ENCODE peak calls at places on chromosomes 4 and X, in eight cellular contexts. O, B, Y, Q, I, H, U and S are unnamed samples.

GRCh38 chr4:184851200-184851541 is 25.4 kb upstream of the ACSL1 start:
- DNase-seq in O (no peak), B (peak), Y (no peak), Q (no peak), I (no peak), H (peak), U (peak), S (no peak)

GRCh38 chr4:98950925-98951324 is 22.0 kb upstream of the EIF4E start:
- DNase-seq in O (no peak), B (peak), Y (no peak), Q (no peak), I (no peak), H (peak), U (no peak), S (no peak)

GRCh38 chrX:115341421-115341820 is 51.9 kb downstream of the LUZP4 start:
- DNase-seq in O (no peak), B (no peak), Y (no peak), Q (no peak), I (no peak), H (no peak), U (no peak), S (no peak)

GRCh38 chr4:171130126-171130801 is 682.9 kb upstream of the GALNTL6 start:
- DNase-seq in O (no peak), B (no peak), Y (no peak), Q (no peak), I (no peak), H (peak), U (no peak), S (no peak)

GRCh38 chrX:71652405-71652804 is 14.9 kb upstream of the LOC101059915 start:
- DNase-seq in O (no peak), B (peak), Y (peak), Q (no peak), I (peak), H (peak), U (peak), S (no peak)

GRCh38 chrX:77528034-77528433 is 80.8 kb downstream of the FGF16 start:
- DNase-seq in O (no peak), B (no peak), Y (no peak), Q (no peak), I (no peak), H (no peak), U (no peak), S (no peak)

GRCh38 chr4:101019941-101020401 is 327.4 kb downstream of the PPP3CA start:
- DNase-seq in O (no peak), B (peak), Y (no peak), Q (no peak), I (no peak), H (peak), U (peak), S (no peak)

GRCh38 chrX:70774223-70774622 is 134.3 kb downstream of the TEX11 start:
- DNase-seq in O (no peak), B (no peak), Y (no peak), Q (no peak), I (no peak), H (no peak), U (no peak), S (no peak)

GRCh38 chrX:136823175-136823574 is 42.4 kb upstream of the ARHGEF6 start:
- DNase-seq in O (no peak), B (peak), Y (no peak), Q (no peak), I (no peak), H (peak), U (no peak), S (no peak)

GRCh38 chr4:179867300-179867878 is 2375.8 kb upstream of the TENM3 start:
- DNase-seq in O (peak), B (peak), Y (no peak), Q (no peak), I (no peak), H (peak), U (peak), S (peak)

GRCh38 chr4:135372131-135372530 is 1170.5 kb upstream of the PABPC4L start:
- DNase-seq in O (no peak), B (no peak), Y (no peak), Q (no peak), I (no peak), H (no peak), U (no peak), S (no peak)

GRCh38 chrX:148310402-148311200 is 189.8 kb upstream of the AFF2 start:
- DNase-seq in O (no peak), B (no peak), Y (peak), Q (no peak), I (peak), H (no peak), U (peak), S (no peak)

GRCh38 chrX:38138900-38139299 is 81.8 kb downstream of the SRPX start:
- DNase-seq in O (no peak), B (no peak), Y (no peak), Q (no peak), I (no peak), H (no peak), U (no peak), S (no peak)

GRCh38 chr4:911871-912490 is 20.1 kb downstream of the GAK start:
- DNase-seq in O (peak), B (no peak), Y (no peak), Q (no peak), I (no peak), H (no peak), U (no peak), S (no peak)

GRCh38 chr4:153781717-153782416 is 7.0 kb downstream of the SFRP2 start:
- DNase-seq in O (no peak), B (peak), Y (no peak), Q (no peak), I (no peak), H (peak), U (no peak), S (no peak)

GRCh38 chr4:126890994-126891393 is 741.8 kb upstream of the INTU start:
- DNase-seq in O (no peak), B (peak), Y (no peak), Q (no peak), I (no peak), H (no peak), U (no peak), S (no peak)

GRCh38 chrX:97330150-97330549 is 446.4 kb downstream of the RPA4 start:
- DNase-seq in O (no peak), B (no peak), Y (no peak), Q (no peak), I (no peak), H (no peak), U (peak), S (no peak)

GRCh38 chrX:23756165-23756564 is 13.1 kb upstream of the ACOT9 start:
- DNase-seq in O (peak), B (peak), Y (peak), Q (peak), I (peak), H (peak), U (peak), S (no peak)

GRCh38 chr4:127048371-127049085 is 584.2 kb upstream of the INTU start:
- DNase-seq in O (no peak), B (no peak), Y (no peak), Q (no peak), I (no peak), H (no peak), U (no peak), S (no peak)

GRCh38 chr4:152696764-152697250 is 17.0 kb upstream of the TMEM154 start:
- DNase-seq in O (no peak), B (peak), Y (peak), Q (no peak), I (peak), H (peak), U (peak), S (no peak)

GRCh38 chr4:7158081-7158750 is 34.1 kb upstream of the SORCS2 start:
- DNase-seq in O (no peak), B (no peak), Y (no peak), Q (peak), I (no peak), H (no peak), U (no peak), S (no peak)

GRCh38 chr4:111230265-111230664 is 607.4 kb upstream of the PITX2 start:
- DNase-seq in O (no peak), B (no peak), Y (no peak), Q (no peak), I (no peak), H (no peak), U (no peak), S (no peak)

GRCh38 chrX:23799469-23800065 is 16.6 kb downstream of the SAT1 start:
- DNase-seq in O (no peak), B (no peak), Y (no peak), Q (no peak), I (no peak), H (no peak), U (no peak), S (no peak)

GRCh38 chr4:2712261-2712842 is 43.8 kb downstream of the TNIP2 start:
- DNase-seq in O (no peak), B (no peak), Y (no peak), Q (no peak), I (no peak), H (no peak), U (peak), S (no peak)

GRCh38 chr4:76235915-76236314 is 15.6 kb upstream of the FAM47E start:
- DNase-seq in O (no peak), B (peak), Y (no peak), Q (no peak), I (no peak), H (no peak), U (no peak), S (no peak)

GRCh38 chr4:158682071-158682470 is 10.0 kb downstream of the ETFDH start:
- DNase-seq in O (no peak), B (no peak), Y (no peak), Q (no peak), I (no peak), H (no peak), U (no peak), S (no peak)

GRCh38 chrX:48540015-48540350 is 469 bp downstream of the TBC1D25 start:
- DNase-seq in O (no peak), B (peak), Y (peak), Q (peak), I (peak), H (peak), U (peak), S (no peak)

GRCh38 chr4:12137556-12137955 is 708.9 kb upstream of the HS3ST1 start:
- DNase-seq in O (no peak), B (no peak), Y (no peak), Q (no peak), I (no peak), H (no peak), U (no peak), S (no peak)

GRCh38 chr4:92305148-92305877 is 1.5 kb downstream of the GRID2 start:
- DNase-seq in O (peak), B (peak), Y (no peak), Q (no peak), I (no peak), H (peak), U (peak), S (peak)

GRCh38 chr4:97411352-97411751 is 731.9 kb downstream of the STPG2 start:
- DNase-seq in O (no peak), B (no peak), Y (no peak), Q (no peak), I (no peak), H (no peak), U (no peak), S (no peak)

GRCh38 chr4:3783691-3784306 is 17.6 kb downstream of the ADRA2C start:
- DNase-seq in O (no peak), B (no peak), Y (no peak), Q (no peak), I (no peak), H (no peak), U (peak), S (no peak)
- TF ChIP-seq CTCF in O (peak), B (no peak), Y (no peak), Q (peak), I (no peak), H (no peak), U (peak), S (peak)

DNA sequence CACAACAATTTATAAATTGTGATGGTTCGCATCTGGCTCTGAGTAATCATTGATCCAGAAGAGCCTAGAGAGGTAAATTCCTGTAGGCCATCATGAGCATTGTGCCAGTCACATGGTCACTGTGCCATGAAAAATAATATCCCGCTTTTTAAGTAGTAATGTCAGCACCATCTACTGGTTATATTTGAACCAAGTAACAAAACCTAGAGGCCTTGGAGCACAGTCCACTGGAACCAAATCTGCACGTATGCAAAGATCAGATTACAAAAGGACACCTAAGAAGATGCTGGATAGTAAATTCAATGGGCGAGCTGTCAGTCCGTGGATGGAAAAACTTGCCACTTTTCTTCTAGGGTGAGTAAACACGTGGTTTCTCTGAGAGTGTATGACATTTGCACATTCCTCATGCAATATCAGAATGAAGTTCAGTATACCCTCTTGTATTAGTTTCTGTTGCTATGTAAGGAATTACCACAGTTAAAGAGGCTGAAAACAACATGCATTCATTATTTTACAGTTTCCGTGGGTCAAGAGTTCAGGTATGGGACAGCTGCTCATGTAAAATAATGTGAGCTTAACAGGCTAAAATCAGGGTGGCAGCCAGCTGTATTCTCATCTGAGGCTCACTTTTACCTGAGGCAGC is 26.9 kb downstream of the FAM114A1 start:
- DNase-seq in O (no peak), B (no peak), Y (no peak), Q (no peak), I (no peak), H (no peak), U (no peak), S (no peak)
- TF ChIP-seq CTCF in O (no peak), B (peak), Y (no peak), Q (no peak), I (no peak), H (no peak), U (no peak), S (no peak)

DNA sequence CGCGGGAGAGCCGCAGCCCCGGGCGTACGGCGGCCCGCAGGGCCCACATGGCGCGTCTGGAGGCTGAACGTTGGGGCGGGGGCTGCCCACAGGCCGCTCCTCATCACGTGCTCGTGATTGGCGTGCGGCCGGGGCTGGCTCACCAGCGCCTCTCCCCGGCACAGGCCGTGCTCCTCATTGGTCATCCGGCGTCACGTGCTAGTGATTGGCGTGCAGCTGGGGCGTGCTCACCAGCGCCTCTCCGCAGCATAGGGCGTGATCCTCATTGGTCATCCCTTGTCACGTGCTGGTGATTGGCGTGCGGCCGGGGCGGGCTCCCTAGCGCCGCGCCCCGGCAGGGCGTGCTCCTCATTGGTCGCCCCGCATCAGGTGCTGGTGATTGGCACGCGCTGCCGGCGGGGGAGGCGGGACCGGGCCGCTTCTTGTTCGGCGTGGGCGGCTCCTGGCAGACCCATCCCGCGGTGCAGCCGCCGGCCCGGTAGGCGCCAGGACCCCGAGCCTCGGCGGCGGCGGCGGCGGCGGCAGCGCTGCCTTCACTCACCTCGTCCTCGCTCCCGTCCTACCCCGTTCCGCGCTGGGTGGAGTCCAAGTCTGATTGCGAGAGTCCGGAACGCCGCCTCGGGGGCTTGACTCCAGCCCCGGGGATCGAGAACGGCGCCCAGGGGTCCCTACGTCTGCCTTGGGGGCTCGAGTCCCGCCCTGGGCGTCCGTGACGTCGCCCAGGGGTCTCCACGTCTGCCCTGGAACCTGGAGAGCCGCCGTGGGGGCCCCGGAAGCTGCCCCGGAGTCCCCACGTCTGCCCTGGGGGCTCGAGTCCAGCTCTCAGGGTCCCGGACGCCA is at the start of gene GTPBP6:
- DNase-seq in O (peak), B (peak), Y (peak), Q (peak), I (peak), H (peak), U (peak), S (peak)
- TF ChIP-seq CTCF in O (no peak), B (peak), Y (no peak), Q (no peak), I (no peak), H (no peak), U (no peak), S (peak)

GRCh38 chr4:46645092-46645491 is 255.2 kb upstream of the GABRA2 start:
- DNase-seq in O (no peak), B (no peak), Y (no peak), Q (no peak), I (no peak), H (no peak), U (no peak), S (no peak)

GRCh38 chr4:46649390-46649789 is 259.5 kb upstream of the GABRA2 start:
- DNase-seq in O (no peak), B (no peak), Y (no peak), Q (no peak), I (no peak), H (no peak), U (no peak), S (no peak)

GRCh38 chr4:46653842-46654241 is 255.2 kb downstream of the COX7B2 start:
- DNase-seq in O (no peak), B (no peak), Y (no peak), Q (no peak), I (no peak), H (no peak), U (no peak), S (no peak)

DNA sequence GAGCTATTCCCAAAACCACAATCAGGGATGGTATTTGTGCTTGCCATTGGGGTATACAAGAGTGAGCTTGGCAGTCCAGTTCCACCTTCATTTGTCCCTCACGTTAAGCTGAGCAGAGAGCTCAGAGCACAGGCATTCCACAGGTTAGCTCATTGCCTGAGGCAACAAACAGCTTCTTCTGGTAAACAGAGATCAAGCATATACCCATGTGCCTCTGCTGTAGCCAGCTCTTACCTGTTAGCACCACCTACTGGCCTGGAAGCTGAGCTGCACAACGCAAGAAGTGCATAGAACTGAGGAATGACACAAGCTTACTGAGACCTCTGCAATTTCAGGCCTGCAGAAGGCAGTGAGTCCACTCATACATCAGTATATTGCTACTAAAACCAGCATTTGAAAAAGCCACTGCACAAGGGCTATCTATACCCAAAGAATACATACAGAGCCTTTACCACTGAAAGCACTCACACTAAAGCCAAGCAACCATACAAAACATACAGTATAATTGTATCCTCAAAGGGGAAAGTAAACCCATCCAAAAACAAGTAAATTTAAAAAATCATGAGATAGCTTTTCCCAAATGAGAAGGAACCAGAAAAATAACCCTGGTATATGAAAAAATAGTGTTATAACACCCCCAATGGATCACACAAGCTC is 258.3 kb upstream of the GABRA2 start:
- DNase-seq in O (no peak), B (peak), Y (no peak), Q (no peak), I (no peak), H (peak), U (peak), S (no peak)
- TF ChIP-seq CTCF in O (peak), B (peak), Y (no peak), Q (no peak), I (no peak), H (peak), U (peak), S (peak)

GRCh38 chr4:89021678-89022077 is 35.3 kb downstream of the FAM13A start:
- DNase-seq in O (no peak), B (no peak), Y (no peak), Q (no peak), I (no peak), H (no peak), U (no peak), S (no peak)

GRCh38 chr4:89026542-89026941 is 30.4 kb downstream of the FAM13A start:
- DNase-seq in O (no peak), B (no peak), Y (no peak), Q (no peak), I (no peak), H (no peak), U (no peak), S (no peak)

GRCh38 chr4:89023140-89023539 is 33.8 kb downstream of the FAM13A start:
- DNase-seq in O (no peak), B (no peak), Y (no peak), Q (no peak), I (no peak), H (no peak), U (no peak), S (no peak)

GRCh38 chr4:89022426-89023128 is 34.4 kb downstream of the FAM13A start:
- DNase-seq in O (no peak), B (no peak), Y (no peak), Q (no peak), I (no peak), H (no peak), U (peak), S (no peak)

GRCh38 chr4:89024051-89024675 is 32.8 kb downstream of the FAM13A start:
- DNase-seq in O (no peak), B (peak), Y (peak), Q (peak), I (peak), H (peak), U (peak), S (no peak)
- TF ChIP-seq CTCF in O (peak), B (peak), Y (peak), Q (peak), I (peak), H (peak), U (peak), S (peak)

DNA sequence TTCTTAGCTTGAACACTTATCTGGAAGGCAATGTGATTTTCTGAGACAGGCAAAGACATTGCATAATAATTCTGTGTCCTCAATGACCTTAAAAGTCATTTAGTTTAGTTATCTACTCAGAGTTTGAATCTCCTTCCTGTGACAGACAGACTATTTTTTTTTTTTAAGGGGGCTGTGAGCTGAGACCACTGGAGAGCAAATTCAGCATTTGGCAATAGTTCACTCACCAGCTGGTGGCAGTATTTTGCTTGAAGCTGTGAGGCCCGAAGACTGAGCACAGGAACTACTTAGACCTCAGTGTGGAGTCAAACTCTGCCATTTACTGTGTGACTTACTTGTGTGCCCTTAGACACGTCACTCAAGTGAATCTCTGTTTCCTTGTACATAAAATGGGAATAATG is 22.9 kb upstream of the CPE start:
- DNase-seq in O (peak), B (peak), Y (no peak), Q (no peak), I (no peak), H (peak), U (peak), S (no peak)
- TF ChIP-seq CTCF in O (peak), B (peak), Y (no peak), Q (peak), I (no peak), H (peak), U (peak), S (peak)